ENCODE peak calls at places on chromosomes 11 and 22, in six cellular contexts. One of them, this sample, is unnamed.

GRCh38 chr11:36292311-36292722 is 3.1 kb upstream of the COMMD9 start:
- DNase-seq in Peyer's patch: no peak
- DNase-seq in esophagus squamous epithelium: no peak
- DNase-seq in dorsolateral prefrontal cortex: no peak
- DNase-seq in brain microvascular endothelial cell: no peak
- DNase-seq in right lobe of liver: no peak
- DNase-seq in this sample: no peak

GRCh38 chr11:76717369-76717768 is 46.8 kb upstream of the LRRC32 start:
- DNase-seq in brain microvascular endothelial cell: no peak
- DNase-seq in right lobe of liver: no peak
- DNase-seq in esophagus squamous epithelium: no peak
- DNase-seq in Peyer's patch: no peak
- DNase-seq in dorsolateral prefrontal cortex: no peak
- DNase-seq in this sample: no peak

GRCh38 chr11:129259950-129260349 is 67.8 kb upstream of the ARHGAP32 start:
- DNase-seq in brain microvascular endothelial cell: no peak
- DNase-seq in dorsolateral prefrontal cortex: no peak
- DNase-seq in right lobe of liver: no peak
- DNase-seq in esophagus squamous epithelium: no peak
- DNase-seq in Peyer's patch: no peak
- DNase-seq in this sample: no peak

GRCh38 chr11:128324051-128324481 is 263.3 kb downstream of the ETS1 start:
- DNase-seq in Peyer's patch: no peak
- DNase-seq in esophagus squamous epithelium: no peak
- DNase-seq in dorsolateral prefrontal cortex: no peak
- DNase-seq in right lobe of liver: no peak
- DNase-seq in brain microvascular endothelial cell: no peak
- DNase-seq in this sample: no peak

GRCh38 chr11:87265915-87266314 is 228.2 kb downstream of the TMEM135 start:
- DNase-seq in esophagus squamous epithelium: no peak
- DNase-seq in Peyer's patch: no peak
- DNase-seq in brain microvascular endothelial cell: no peak
- DNase-seq in right lobe of liver: no peak
- DNase-seq in dorsolateral prefrontal cortex: no peak
- DNase-seq in this sample: no peak

GRCh38 chr11:129928923-129929692 is 33.7 kb upstream of the NFRKB start:
- DNase-seq in Peyer's patch: no peak
- DNase-seq in brain microvascular endothelial cell: no peak
- DNase-seq in right lobe of liver: no peak
- DNase-seq in esophagus squamous epithelium: no peak
- DNase-seq in dorsolateral prefrontal cortex: no peak
- DNase-seq in this sample: no peak

GRCh38 chr11:117462183-117462574 is 134.5 kb downstream of the CEP164 start:
- DNase-seq in brain microvascular endothelial cell: no peak
- DNase-seq in right lobe of liver: no peak
- DNase-seq in dorsolateral prefrontal cortex: no peak
- DNase-seq in esophagus squamous epithelium: no peak
- DNase-seq in Peyer's patch: no peak
- DNase-seq in this sample: no peak

GRCh38 chr11:133618500-133618899 is 86.2 kb upstream of the OPCML start:
- DNase-seq in esophagus squamous epithelium: no peak
- DNase-seq in right lobe of liver: no peak
- DNase-seq in brain microvascular endothelial cell: no peak
- DNase-seq in Peyer's patch: no peak
- DNase-seq in dorsolateral prefrontal cortex: no peak
- DNase-seq in this sample: no peak

GRCh38 chr22:37008365-37008764 is 10.9 kb downstream of the TST start:
- DNase-seq in right lobe of liver: no peak
- DNase-seq in dorsolateral prefrontal cortex: no peak
- DNase-seq in Peyer's patch: no peak
- DNase-seq in esophagus squamous epithelium: no peak
- DNase-seq in brain microvascular endothelial cell: no peak
- DNase-seq in this sample: no peak

GRCh38 chr22:41992496-41992895 is 6.1 kb upstream of the WBP2NL start:
- DNase-seq in dorsolateral prefrontal cortex: peak; percentile 4
- DNase-seq in brain microvascular endothelial cell: no peak
- DNase-seq in Peyer's patch: peak; percentile 28
- DNase-seq in esophagus squamous epithelium: no peak
- DNase-seq in right lobe of liver: no peak
- DNase-seq in this sample: no peak

GRCh38 chr22:39664485-39665200 is 94.1 kb downstream of the CACNA1I start:
- DNase-seq in esophagus squamous epithelium: no peak
- DNase-seq in brain microvascular endothelial cell: no peak
- DNase-seq in right lobe of liver: no peak
- DNase-seq in Peyer's patch: no peak
- DNase-seq in dorsolateral prefrontal cortex: no peak
- DNase-seq in this sample: no peak

GRCh38 chr11:96338910-96339703 is 3.9 kb downstream of the MAML2 start:
- DNase-seq in Peyer's patch: peak; percentile 75
- DNase-seq in dorsolateral prefrontal cortex: peak; percentile 74
- DNase-seq in esophagus squamous epithelium: no peak
- DNase-seq in brain microvascular endothelial cell: peak; percentile 73
- DNase-seq in right lobe of liver: peak; percentile 31
- DNase-seq in this sample: no peak

DNA sequence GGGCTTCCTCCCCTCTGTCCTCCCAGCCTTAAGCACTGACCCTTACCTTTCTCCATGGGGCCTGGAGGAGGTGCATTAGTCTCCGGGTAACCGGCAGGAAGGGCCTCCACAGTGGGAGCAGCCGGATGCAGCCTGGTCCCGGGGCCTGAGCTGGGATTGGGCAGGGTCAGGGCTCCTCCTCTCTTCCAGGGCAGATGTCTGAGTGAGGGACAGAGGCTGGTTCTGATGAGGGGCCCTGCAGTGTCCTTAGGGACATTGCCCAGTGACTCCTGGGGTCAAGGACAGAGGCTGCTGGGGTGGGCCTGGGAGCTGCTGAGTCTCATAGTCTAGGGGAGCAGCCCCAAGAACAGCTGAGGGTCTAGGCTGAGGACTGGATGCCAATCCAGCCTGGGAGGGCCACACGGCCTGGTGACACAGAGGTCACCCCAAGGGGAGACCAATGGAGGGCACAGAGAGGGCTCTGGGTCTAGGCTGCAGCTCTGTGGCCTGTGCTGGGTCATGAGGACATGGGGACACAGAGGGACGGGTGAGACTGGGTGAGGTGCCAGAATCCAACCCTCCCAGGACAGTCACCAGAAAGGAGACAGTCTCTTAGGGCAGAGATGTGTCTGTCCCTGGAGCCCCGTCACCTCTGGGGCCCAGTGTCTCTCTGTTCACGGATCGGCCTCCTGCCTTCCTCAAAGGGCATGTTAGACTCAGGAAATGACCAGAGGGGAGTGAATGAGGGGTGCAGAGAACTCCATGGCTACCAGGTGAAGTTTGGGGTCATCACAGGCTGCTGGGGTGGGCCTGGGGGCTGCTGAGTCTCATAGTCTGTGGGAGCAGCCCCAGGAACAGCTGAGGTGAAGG is 6.5 kb downstream of the IGLL5 start:
- DNase-seq in Peyer's patch: peak; percentile 41
- DNase-seq in right lobe of liver: no peak
- DNase-seq in brain microvascular endothelial cell: no peak
- DNase-seq in esophagus squamous epithelium: no peak
- DNase-seq in dorsolateral prefrontal cortex: peak; percentile 27
- DNase-seq in this sample: no peak
- H3K4me3 ChIP-seq in Peyer's patch: no peak overlapping the region
- H3K4me3 ChIP-seq in right lobe of liver: no peak overlapping the region
- H3K4me3 ChIP-seq in brain microvascular endothelial cell: no peak overlapping the region
- H3K4me3 ChIP-seq in esophagus squamous epithelium: no peak overlapping the region
- H3K4me3 ChIP-seq in dorsolateral prefrontal cortex: no peak overlapping the region
- H3K4me3 ChIP-seq in this sample: no peak overlapping the region

DNA sequence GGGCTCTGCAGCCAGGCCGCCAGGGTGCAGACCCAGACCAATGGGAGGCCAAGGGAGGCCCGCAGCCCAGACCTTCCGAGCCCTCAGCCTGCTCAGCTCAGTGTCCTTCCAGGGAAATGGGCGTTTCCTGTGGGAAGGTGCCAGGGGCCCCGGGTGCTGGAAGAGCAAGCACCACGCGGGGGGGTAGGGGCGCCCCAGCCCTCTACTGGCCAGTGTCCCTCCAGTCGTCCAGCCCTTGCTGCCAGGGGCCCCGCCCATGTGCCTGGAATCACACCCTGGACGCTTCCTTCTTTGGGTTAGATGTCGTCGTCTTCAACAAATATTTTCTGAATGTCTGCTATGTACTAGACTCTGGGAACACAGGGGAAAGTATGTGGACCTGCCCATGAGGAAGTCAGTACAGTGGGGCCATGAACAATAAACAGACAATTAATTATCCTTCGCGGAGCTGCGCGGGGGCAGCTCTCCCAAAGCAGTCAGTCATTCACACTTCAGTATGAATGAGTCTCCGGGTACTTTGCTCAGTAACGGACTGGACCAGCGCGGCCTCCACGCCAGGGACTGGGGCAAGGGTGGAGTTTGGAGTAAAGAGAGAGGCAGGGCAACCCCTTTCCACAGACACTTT is 60.2 kb downstream of the CDKN1C start:
- DNase-seq in esophagus squamous epithelium: no peak
- DNase-seq in right lobe of liver: no peak
- DNase-seq in brain microvascular endothelial cell: no peak
- DNase-seq in Peyer's patch: peak; percentile 78
- DNase-seq in dorsolateral prefrontal cortex: no peak
- DNase-seq in this sample: peak; percentile 36
- H3K4me3 ChIP-seq in esophagus squamous epithelium: peak overlapping the region; percentile 20
- H3K4me3 ChIP-seq in right lobe of liver: no peak overlapping the region
- H3K4me3 ChIP-seq in brain microvascular endothelial cell: no peak overlapping the region
- H3K4me3 ChIP-seq in Peyer's patch: no peak overlapping the region
- H3K4me3 ChIP-seq in dorsolateral prefrontal cortex: peak overlapping the region; percentile 8
- H3K4me3 ChIP-seq in this sample: no peak overlapping the region

GRCh38 chr22:20392983-20393704 is 807 bp upstream of the ZNF74 start:
- DNase-seq in Peyer's patch: no peak
- DNase-seq in right lobe of liver: no peak
- DNase-seq in brain microvascular endothelial cell: no peak
- DNase-seq in dorsolateral prefrontal cortex: peak; percentile 51
- DNase-seq in esophagus squamous epithelium: no peak
- DNase-seq in this sample: no peak
- H3K4me3 ChIP-seq in Peyer's patch: peak overlapping the region; percentile 79
- H3K4me3 ChIP-seq in right lobe of liver: peak overlapping the region; percentile 90
- H3K4me3 ChIP-seq in brain microvascular endothelial cell: peak overlapping the region; percentile 82
- H3K4me3 ChIP-seq in dorsolateral prefrontal cortex: peak overlapping the region; percentile 89
- H3K4me3 ChIP-seq in esophagus squamous epithelium: peak overlapping the region; percentile 68
- H3K4me3 ChIP-seq in this sample: peak overlapping the region; percentile 81

DNA sequence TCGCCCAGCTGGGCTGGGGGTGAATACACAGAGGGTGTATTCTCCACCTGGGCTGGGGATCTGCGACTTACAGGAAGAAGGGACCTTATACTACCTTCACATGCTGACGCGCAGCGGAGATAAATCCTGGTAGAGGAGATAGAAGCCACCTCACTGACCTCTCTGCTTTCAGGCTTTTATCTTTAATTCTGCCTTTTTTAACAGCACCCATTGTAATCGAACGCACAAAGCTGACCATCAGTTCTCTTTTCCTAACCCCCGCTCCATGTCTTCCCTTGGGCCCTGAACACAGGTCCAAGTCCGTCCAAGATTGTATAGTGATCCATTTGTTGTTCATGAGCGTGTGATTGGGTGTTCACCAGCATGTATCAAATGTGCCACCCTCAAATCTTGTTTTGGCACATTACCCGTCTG is 664 bp upstream of the LAMTOR1 start:
- DNase-seq in brain microvascular endothelial cell: no peak
- DNase-seq in esophagus squamous epithelium: no peak
- DNase-seq in right lobe of liver: no peak
- DNase-seq in dorsolateral prefrontal cortex: no peak
- DNase-seq in Peyer's patch: no peak
- DNase-seq in this sample: no peak
- H3K4me3 ChIP-seq in brain microvascular endothelial cell: peak overlapping the region; percentile 9
- H3K4me3 ChIP-seq in esophagus squamous epithelium: peak overlapping the region; percentile 92
- H3K4me3 ChIP-seq in right lobe of liver: peak overlapping the region; percentile 99
- H3K4me3 ChIP-seq in dorsolateral prefrontal cortex: peak overlapping the region; percentile 91
- H3K4me3 ChIP-seq in Peyer's patch: peak overlapping the region; percentile 75
- H3K4me3 ChIP-seq in this sample: peak overlapping the region; percentile 37

GRCh38 chr22:29539105-29539504 is 14.5 kb downstream of the THOC5 start:
- DNase-seq in Peyer's patch: no peak
- DNase-seq in dorsolateral prefrontal cortex: no peak
- DNase-seq in esophagus squamous epithelium: no peak
- DNase-seq in right lobe of liver: no peak
- DNase-seq in brain microvascular endothelial cell: no peak
- DNase-seq in this sample: no peak

GRCh38 chr22:29531419-29531818 is 22.1 kb downstream of the THOC5 start:
- DNase-seq in right lobe of liver: no peak
- DNase-seq in brain microvascular endothelial cell: no peak
- DNase-seq in Peyer's patch: no peak
- DNase-seq in esophagus squamous epithelium: no peak
- DNase-seq in dorsolateral prefrontal cortex: no peak
- DNase-seq in this sample: no peak

GRCh38 chr22:29541845-29542244 is 11.7 kb downstream of the THOC5 start:
- DNase-seq in dorsolateral prefrontal cortex: no peak
- DNase-seq in brain microvascular endothelial cell: no peak
- DNase-seq in Peyer's patch: no peak
- DNase-seq in esophagus squamous epithelium: no peak
- DNase-seq in right lobe of liver: no peak
- DNase-seq in this sample: no peak

DNA sequence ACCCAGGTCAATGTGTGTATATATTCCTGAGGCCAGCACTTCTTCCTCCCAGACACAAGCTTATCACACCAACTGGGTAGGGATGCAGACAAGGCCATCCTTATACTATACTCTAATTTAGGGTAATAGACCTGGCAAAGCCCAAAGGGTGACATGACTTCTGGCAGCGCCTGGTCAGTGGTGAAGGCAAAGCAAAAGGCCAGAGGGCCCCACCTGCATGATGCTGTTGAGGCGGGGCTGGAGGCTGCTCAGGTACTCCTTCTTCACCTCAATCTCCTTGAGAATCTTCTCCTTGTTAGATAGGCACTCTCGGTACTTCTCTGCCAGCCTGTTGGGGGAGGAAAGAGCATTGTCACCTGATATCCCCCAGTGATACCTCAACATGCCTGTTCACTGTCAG is 17.1 kb downstream of the THOC5 start:
- DNase-seq in brain microvascular endothelial cell: no peak
- DNase-seq in dorsolateral prefrontal cortex: no peak
- DNase-seq in Peyer's patch: no peak
- DNase-seq in right lobe of liver: no peak
- DNase-seq in esophagus squamous epithelium: no peak
- DNase-seq in this sample: no peak
- H3K4me3 ChIP-seq in brain microvascular endothelial cell: no peak overlapping the region
- H3K4me3 ChIP-seq in dorsolateral prefrontal cortex: no peak overlapping the region
- H3K4me3 ChIP-seq in Peyer's patch: no peak overlapping the region
- H3K4me3 ChIP-seq in right lobe of liver: no peak overlapping the region
- H3K4me3 ChIP-seq in esophagus squamous epithelium: no peak overlapping the region
- H3K4me3 ChIP-seq in this sample: no peak overlapping the region

DNA sequence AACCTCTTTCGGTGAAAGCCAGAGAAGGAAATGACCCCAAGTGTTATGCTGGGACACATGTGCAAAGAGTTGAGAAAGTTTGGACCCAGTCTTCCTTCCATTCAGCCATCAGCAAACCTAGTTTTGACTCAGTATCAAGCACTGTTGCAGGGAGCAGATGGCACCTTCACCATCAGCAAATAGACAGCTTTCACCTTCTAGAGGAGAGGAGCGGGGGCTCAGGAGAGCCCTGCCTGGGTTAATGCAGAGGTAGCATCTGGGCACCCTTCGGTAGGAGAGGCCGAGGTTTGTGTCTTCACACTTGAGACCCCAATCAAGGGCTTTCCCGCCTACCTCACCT is 16.2 kb upstream of the MFRP start:
- DNase-seq in brain microvascular endothelial cell: no peak
- DNase-seq in right lobe of liver: no peak
- DNase-seq in esophagus squamous epithelium: no peak
- DNase-seq in dorsolateral prefrontal cortex: no peak
- DNase-seq in Peyer's patch: no peak
- DNase-seq in this sample: no peak
- H3K4me3 ChIP-seq in brain microvascular endothelial cell: no peak overlapping the region
- H3K4me3 ChIP-seq in right lobe of liver: peak overlapping the region; percentile 42
- H3K4me3 ChIP-seq in esophagus squamous epithelium: peak overlapping the region; percentile 67
- H3K4me3 ChIP-seq in dorsolateral prefrontal cortex: peak overlapping the region; percentile 57
- H3K4me3 ChIP-seq in Peyer's patch: peak overlapping the region; percentile 46
- H3K4me3 ChIP-seq in this sample: peak overlapping the region; percentile 51

GRCh38 chr11:64642876-64643257 is 51.8 kb downstream of the SLC22A12 start:
- DNase-seq in right lobe of liver: no peak
- DNase-seq in brain microvascular endothelial cell: no peak
- DNase-seq in Peyer's patch: no peak
- DNase-seq in esophagus squamous epithelium: no peak
- DNase-seq in dorsolateral prefrontal cortex: no peak
- DNase-seq in this sample: no peak
- H3K4me3 ChIP-seq in right lobe of liver: no peak overlapping the region
- H3K4me3 ChIP-seq in brain microvascular endothelial cell: no peak overlapping the region
- H3K4me3 ChIP-seq in Peyer's patch: no peak overlapping the region
- H3K4me3 ChIP-seq in esophagus squamous epithelium: peak overlapping the region; percentile 32
- H3K4me3 ChIP-seq in dorsolateral prefrontal cortex: peak overlapping the region; percentile 55
- H3K4me3 ChIP-seq in this sample: peak overlapping the region; percentile 26